ENCODE peak calls at places on chromosomes 6 and 20, in seven cellular contexts. X, L, Q, E, D, B and W are unnamed samples.

GRCh38 chr6:54301770-54302169 is 6.5 kb upstream of the TINAG start:
- DNase-seq in X (no peak), L (no peak), Q (no peak), E (no peak), D (no peak), B (no peak), W (no peak)

GRCh38 chr20:24768226-24768625 is 180.8 kb upstream of the CST7 start:
- DNase-seq in X (no peak), L (no peak), Q (no peak), E (no peak), D (peak; percentile 25), B (no peak), W (no peak)

GRCh38 chr6:166515072-166515810 is 71.2 kb downstream of the RAMACL start:
- DNase-seq in X (peak; percentile 77), L (no peak), Q (peak; percentile 72), E (peak; percentile 79), D (no peak), B (peak; percentile 22), W (peak; percentile 71)

GRCh38 chr6:43217351-43217750 is 11.9 kb downstream of the DNPH1 start:
- DNase-seq in X (no peak), L (no peak), Q (no peak), E (no peak), D (no peak), B (no peak), W (no peak)

GRCh38 chr6:169495601-169496000 is 206.2 kb downstream of the WDR27 start:
- DNase-seq in X (peak; percentile 34), L (no peak), Q (peak; percentile 37), E (peak; percentile 7), D (no peak), B (no peak), W (no peak)

GRCh38 chr6:2772840-2773239 is 7.6 kb downstream of the WRNIP1 start:
- DNase-seq in X (no peak), L (no peak), Q (no peak), E (no peak), D (no peak), B (no peak), W (no peak)

GRCh38 chr6:126140015-126140414 is 153.7 kb downstream of the TRMT11 start:
- DNase-seq in X (no peak), L (no peak), Q (no peak), E (no peak), D (no peak), B (no peak), W (no peak)

GRCh38 chr6:37741757-37742400 is 44.2 kb upstream of the MDGA1 start:
- DNase-seq in X (peak; percentile 40), L (peak; percentile 43), Q (peak; percentile 55), E (peak; percentile 37), D (peak; percentile 28), B (no peak), W (peak; percentile 6)

GRCh38 chr6:151098166-151098565 is 141.6 kb upstream of the AKAP12 start:
- DNase-seq in X (peak; percentile 61), L (no peak), Q (peak; percentile 50), E (no peak), D (no peak), B (no peak), W (no peak)

GRCh38 chr20:63457737-63458136 is 14.7 kb downstream of the KCNQ2 start:
- DNase-seq in X (peak; percentile 81), L (peak; percentile 82), Q (peak; percentile 89), E (peak; percentile 44), D (no peak), B (no peak), W (no peak)

GRCh38 chr6:149723771-149724417 is 6.0 kb upstream of the LATS1 start:
- DNase-seq in X (peak; percentile 43), L (no peak), Q (peak; percentile 76), E (peak; percentile 86), D (peak; percentile 21), B (no peak), W (peak; percentile 88)

GRCh38 chr6:139131736-139132285 is 3.1 kb upstream of the HECA start:
- DNase-seq in X (no peak), L (no peak), Q (no peak), E (no peak), D (no peak), B (no peak), W (no peak)